ENCODE peak calls at places on chromosomes 4 and X, in five cellular contexts. One of them, this sample, is unnamed.

GRCh38 chrX:78321809-78322208 is 5.6 kb downstream of the CYSLTR1 start:
- DNase-seq in cardiac muscle cell: no peak
- DNase-seq in PC-3: peak; percentile 40
- DNase-seq in uterus: peak; percentile 14
- DNase-seq in astrocyte of the cerebellum: no peak
- DNase-seq in this sample: no peak

GRCh38 chrX:94744786-94745185 is 1070.8 kb downstream of the FAM133A start:
- DNase-seq in cardiac muscle cell: no peak
- DNase-seq in PC-3: no peak
- DNase-seq in uterus: no peak
- DNase-seq in astrocyte of the cerebellum: no peak
- DNase-seq in this sample: no peak

GRCh38 chr4:170137466-170137865 is 47.7 kb upstream of the AADAT start:
- DNase-seq in cardiac muscle cell: peak; percentile 1
- DNase-seq in PC-3: no peak
- DNase-seq in uterus: no peak
- DNase-seq in astrocyte of the cerebellum: no peak
- DNase-seq in this sample: no peak

GRCh38 chr4:140609548-140610425 is 41.0 kb upstream of the UCP1 start:
- DNase-seq in cardiac muscle cell: peak; percentile 82
- DNase-seq in PC-3: peak; percentile 71
- DNase-seq in uterus: no peak
- DNase-seq in astrocyte of the cerebellum: peak; percentile 28
- DNase-seq in this sample: no peak

GRCh38 chr4:164138521-164138920 is 615.4 kb upstream of the SMIM31 start:
- DNase-seq in cardiac muscle cell: no peak
- DNase-seq in PC-3: no peak
- DNase-seq in uterus: no peak
- DNase-seq in astrocyte of the cerebellum: no peak
- DNase-seq in this sample: no peak

GRCh38 chr4:104063341-104063740 is 343.6 kb upstream of the TACR3 start:
- DNase-seq in cardiac muscle cell: no peak
- DNase-seq in PC-3: no peak
- DNase-seq in uterus: no peak
- DNase-seq in astrocyte of the cerebellum: no peak
- DNase-seq in this sample: no peak

GRCh38 chr4:23305026-23305425 is 584.8 kb downstream of the PPARGC1A start:
- DNase-seq in cardiac muscle cell: no peak
- DNase-seq in PC-3: peak; percentile 23
- DNase-seq in uterus: no peak
- DNase-seq in astrocyte of the cerebellum: no peak
- DNase-seq in this sample: no peak

GRCh38 chr4:176610594-176610993 is 182.1 kb downstream of the VEGFC start:
- DNase-seq in cardiac muscle cell: no peak
- DNase-seq in PC-3: no peak
- DNase-seq in uterus: no peak
- DNase-seq in astrocyte of the cerebellum: no peak
- DNase-seq in this sample: no peak

GRCh38 chr4:146442801-146443200 is 78.9 kb downstream of the SLC10A7 start:
- DNase-seq in cardiac muscle cell: no peak
- DNase-seq in PC-3: peak; percentile 85
- DNase-seq in uterus: no peak
- DNase-seq in astrocyte of the cerebellum: peak; percentile 5
- DNase-seq in this sample: no peak

GRCh38 chrX:94057385-94057784 is 383.4 kb downstream of the FAM133A start:
- DNase-seq in cardiac muscle cell: no peak
- DNase-seq in PC-3: peak; percentile 15
- DNase-seq in uterus: no peak
- DNase-seq in astrocyte of the cerebellum: peak; percentile 9
- DNase-seq in this sample: no peak

GRCh38 chrX:118228041-118228440 is 111.4 kb upstream of the KLHL13 start:
- DNase-seq in cardiac muscle cell: no peak
- DNase-seq in PC-3: no peak
- DNase-seq in uterus: no peak
- DNase-seq in astrocyte of the cerebellum: no peak
- DNase-seq in this sample: no peak

GRCh38 chr4:17577660-17578481 is 873 bp downstream of the LAP3 start:
- DNase-seq in cardiac muscle cell: peak; percentile 60
- DNase-seq in PC-3: peak; percentile 19
- DNase-seq in uterus: peak; percentile 34
- DNase-seq in astrocyte of the cerebellum: no peak
- DNase-seq in this sample: peak; percentile 7

GRCh38 chr4:168656946-168657473 is 160.2 kb downstream of the PALLD start:
- DNase-seq in cardiac muscle cell: no peak
- DNase-seq in PC-3: no peak
- DNase-seq in uterus: no peak
- DNase-seq in astrocyte of the cerebellum: no peak
- DNase-seq in this sample: no peak

GRCh38 chr4:53671757-53672156 is 80.5 kb upstream of the LNX1 start:
- DNase-seq in cardiac muscle cell: peak; percentile 24
- DNase-seq in PC-3: no peak
- DNase-seq in uterus: no peak
- DNase-seq in astrocyte of the cerebellum: no peak
- DNase-seq in this sample: no peak

GRCh38 chrX:23386726-23387125 is 52.1 kb downstream of the PTCHD1 start:
- DNase-seq in cardiac muscle cell: no peak
- DNase-seq in PC-3: no peak
- DNase-seq in uterus: no peak
- DNase-seq in astrocyte of the cerebellum: no peak
- DNase-seq in this sample: no peak

GRCh38 chr4:158261480-158261879 is 51.2 kb downstream of the TMEM144 start:
- DNase-seq in cardiac muscle cell: no peak
- DNase-seq in PC-3: no peak
- DNase-seq in uterus: no peak
- DNase-seq in astrocyte of the cerebellum: no peak
- DNase-seq in this sample: no peak

GRCh38 chr4:1900624-1901023 is 29.4 kb downstream of the NSD2 start:
- DNase-seq in cardiac muscle cell: no peak
- DNase-seq in PC-3: no peak
- DNase-seq in uterus: no peak
- DNase-seq in astrocyte of the cerebellum: no peak
- DNase-seq in this sample: no peak

GRCh38 chrX:35076061-35076460 is 133.5 kb downstream of the FAM47B start:
- DNase-seq in cardiac muscle cell: no peak
- DNase-seq in PC-3: no peak
- DNase-seq in uterus: no peak
- DNase-seq in astrocyte of the cerebellum: no peak
- DNase-seq in this sample: no peak
- TF ChIP-seq CTCF in cardiac muscle cell: no peak
- TF ChIP-seq CTCF in PC-3: no peak
- TF ChIP-seq CTCF in uterus: no peak
- TF ChIP-seq CTCF in astrocyte of the cerebellum: no peak
- TF ChIP-seq CTCF in this sample: no peak

DNA sequence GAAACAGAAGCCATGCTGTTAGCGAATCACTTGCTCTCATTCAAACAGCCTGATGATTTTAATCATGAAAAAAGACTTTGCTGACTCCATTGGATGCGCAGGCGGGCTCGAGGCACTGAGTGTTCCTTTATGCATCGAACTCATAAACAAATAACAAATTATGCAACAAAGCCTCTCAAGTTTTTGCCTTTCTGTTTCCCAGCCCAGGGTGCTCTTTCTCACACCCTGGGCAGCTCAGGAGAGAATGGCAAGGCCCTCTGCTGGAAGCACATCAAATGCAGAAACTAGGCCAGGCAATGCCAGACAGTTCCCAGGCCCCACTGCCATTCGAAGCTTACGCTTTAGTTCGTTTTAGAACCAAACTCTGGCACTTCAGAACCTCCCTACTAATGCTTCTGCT is 19.8 kb downstream of the ETNPPL start:
- DNase-seq in cardiac muscle cell: peak; percentile 28
- DNase-seq in PC-3: no peak
- DNase-seq in uterus: no peak
- DNase-seq in astrocyte of the cerebellum: no peak
- DNase-seq in this sample: no peak
- TF ChIP-seq CTCF in cardiac muscle cell: no peak
- TF ChIP-seq CTCF in PC-3: no peak
- TF ChIP-seq CTCF in uterus: no peak
- TF ChIP-seq CTCF in astrocyte of the cerebellum: no peak
- TF ChIP-seq CTCF in this sample: peak; percentile 16

DNA sequence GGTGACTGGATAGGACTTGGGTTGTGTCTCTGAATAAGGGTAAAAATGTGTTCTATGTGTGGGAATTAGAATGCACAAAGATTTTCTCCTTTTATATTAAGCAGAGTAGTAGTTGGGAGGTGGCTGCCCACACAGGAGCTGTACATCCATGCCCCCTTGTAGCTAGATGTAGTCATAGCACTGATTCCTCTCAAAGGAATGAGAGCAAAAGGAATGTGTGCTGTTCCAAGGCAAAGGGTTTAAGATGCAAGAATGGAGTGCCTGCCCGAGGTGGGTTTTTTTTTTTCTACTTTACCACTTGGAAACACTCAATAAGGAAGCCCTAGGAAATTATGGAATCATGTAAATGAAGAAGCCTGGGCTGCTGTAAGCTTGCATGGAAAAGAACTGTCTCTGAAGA is 2183.2 kb upstream of the AGA start:
- DNase-seq in cardiac muscle cell: no peak
- DNase-seq in PC-3: peak; percentile 2
- DNase-seq in uterus: no peak
- DNase-seq in astrocyte of the cerebellum: peak; percentile 58
- DNase-seq in this sample: peak; percentile 68
- TF ChIP-seq CTCF in cardiac muscle cell: no peak
- TF ChIP-seq CTCF in PC-3: no peak
- TF ChIP-seq CTCF in uterus: no peak
- TF ChIP-seq CTCF in astrocyte of the cerebellum: peak; percentile 52
- TF ChIP-seq CTCF in this sample: peak; percentile 57

GRCh38 chr4:44210750-44211149 is 237.9 kb downstream of the KCTD8 start:
- DNase-seq in cardiac muscle cell: no peak
- DNase-seq in PC-3: no peak
- DNase-seq in uterus: no peak
- DNase-seq in astrocyte of the cerebellum: no peak
- DNase-seq in this sample: no peak
- TF ChIP-seq CTCF in cardiac muscle cell: no peak
- TF ChIP-seq CTCF in PC-3: peak; percentile 16
- TF ChIP-seq CTCF in uterus: no peak
- TF ChIP-seq CTCF in astrocyte of the cerebellum: no peak
- TF ChIP-seq CTCF in this sample: peak; percentile 21

GRCh38 chr4:125750827-125751466 is 436.2 kb downstream of the FAT4 start:
- DNase-seq in cardiac muscle cell: peak; percentile 51
- DNase-seq in PC-3: peak; percentile 62
- DNase-seq in uterus: peak; percentile 22
- DNase-seq in astrocyte of the cerebellum: peak; percentile 51
- DNase-seq in this sample: no peak
- TF ChIP-seq CTCF in cardiac muscle cell: peak; percentile 58
- TF ChIP-seq CTCF in PC-3: peak; percentile 64
- TF ChIP-seq CTCF in uterus: no peak
- TF ChIP-seq CTCF in astrocyte of the cerebellum: peak; percentile 46
- TF ChIP-seq CTCF in this sample: peak; percentile 35

GRCh38 chr4:180150818-180151217 is 2092.4 kb upstream of the TENM3 start:
- DNase-seq in cardiac muscle cell: no peak
- DNase-seq in PC-3: peak; percentile 27
- DNase-seq in uterus: no peak
- DNase-seq in astrocyte of the cerebellum: no peak
- DNase-seq in this sample: no peak
- TF ChIP-seq CTCF in cardiac muscle cell: no peak
- TF ChIP-seq CTCF in PC-3: peak; percentile 65
- TF ChIP-seq CTCF in uterus: no peak
- TF ChIP-seq CTCF in astrocyte of the cerebellum: peak; percentile 7
- TF ChIP-seq CTCF in this sample: peak; percentile 50

GRCh38 chrX:153440556-153441135 is 5.2 kb downstream of the TREX2 start:
- DNase-seq in cardiac muscle cell: no peak
- DNase-seq in PC-3: no peak
- DNase-seq in uterus: no peak
- DNase-seq in astrocyte of the cerebellum: no peak
- DNase-seq in this sample: no peak

GRCh38 chrX:153435845-153436244 is 10.0 kb downstream of the TREX2 start:
- DNase-seq in cardiac muscle cell: no peak
- DNase-seq in PC-3: no peak
- DNase-seq in uterus: no peak
- DNase-seq in astrocyte of the cerebellum: no peak
- DNase-seq in this sample: no peak

GRCh38 chrX:153441296-153441695 is 4.6 kb downstream of the TREX2 start:
- DNase-seq in cardiac muscle cell: peak; percentile 7
- DNase-seq in PC-3: no peak
- DNase-seq in uterus: no peak
- DNase-seq in astrocyte of the cerebellum: no peak
- DNase-seq in this sample: no peak

GRCh38 chrX:153439977-153440376 is 5.9 kb downstream of the TREX2 start:
- DNase-seq in cardiac muscle cell: no peak
- DNase-seq in PC-3: no peak
- DNase-seq in uterus: no peak
- DNase-seq in astrocyte of the cerebellum: no peak
- DNase-seq in this sample: no peak

GRCh38 chrX:153438522-153438921 is 7.3 kb downstream of the TREX2 start:
- DNase-seq in cardiac muscle cell: peak; percentile 43
- DNase-seq in PC-3: no peak
- DNase-seq in uterus: no peak
- DNase-seq in astrocyte of the cerebellum: no peak
- DNase-seq in this sample: no peak
- TF ChIP-seq CTCF in cardiac muscle cell: peak; percentile 46
- TF ChIP-seq CTCF in PC-3: peak; percentile 36
- TF ChIP-seq CTCF in uterus: no peak
- TF ChIP-seq CTCF in astrocyte of the cerebellum: peak; percentile 45
- TF ChIP-seq CTCF in this sample: peak; percentile 41

This sample was measured in retinal pigment epithelial cell.